ENCODE peak calls at places on chromosomes 7 and 10, in ten cellular contexts. A, T, P, Y, W, B, L, C, Q and H are unnamed samples.

GRCh38 chr10:102449321-102450123 is 1.8 kb downstream of the C10orf95 start:
- DNase-seq in Q (no peak), P (peak; percentile 69), Y (peak; percentile 91), B (peak; percentile 84), A (peak; percentile 78), L (peak; percentile 79), W (peak; percentile 91), T (peak; percentile 91), C (peak; percentile 80), H (peak; percentile 83)

GRCh38 chr7:108415821-108416536 is 40.3 kb downstream of the NRCAM start:
- DNase-seq in T (peak; percentile 37), C (no peak), Y (no peak), A (no peak), L (no peak), P (no peak), W (no peak), Q (no peak), B (no peak), H (no peak)

GRCh38 chr7:11650504-11650903 is 181.5 kb downstream of the THSD7A start:
- DNase-seq in Q (no peak), B (no peak), A (no peak), L (no peak), C (no peak), W (no peak), P (no peak), T (no peak), Y (no peak), H (no peak)

GRCh38 chr7:25900887-25901286 is 251.1 kb upstream of the NFE2L3 start:
- DNase-seq in P (no peak), W (no peak), B (no peak), L (no peak), Y (no peak), A (no peak), T (no peak), C (no peak), Q (no peak), H (no peak)

GRCh38 chr7:138666385-138666784 is 34.8 kb downstream of the SVOPL start:
- DNase-seq in L (no peak), B (no peak), Q (no peak), P (no peak), Y (no peak), A (no peak), T (peak; percentile 49), C (no peak), W (no peak), H (no peak)

GRCh38 chr7:41641006-41641714 is 61.7 kb downstream of the INHBA start:
- DNase-seq in B (no peak), Q (no peak), P (no peak), L (no peak), Y (no peak), T (no peak), W (no peak), A (no peak), C (no peak), H (no peak)

GRCh38 chr7:144817001-144817400 is 18.9 kb downstream of the TPK1 start:
- DNase-seq in B (no peak), Q (no peak), C (no peak), Y (no peak), P (no peak), W (no peak), T (no peak), L (no peak), A (no peak), H (no peak)

GRCh38 chr10:80472234-80473095 is 18.4 kb downstream of the TSPAN14 start:
- DNase-seq in T (no peak), C (no peak), W (no peak), A (no peak), Q (no peak), B (no peak), P (no peak), Y (no peak), L (no peak), H (no peak)

GRCh38 chr10:44071479-44071878 is 313.4 kb downstream of the CXCL12 start:
- DNase-seq in T (no peak), C (no peak), W (no peak), P (no peak), Q (no peak), A (no peak), Y (no peak), B (no peak), L (no peak), H (no peak)

GRCh38 chr7:83267141-83267631 is 104.5 kb upstream of the PCLO start:
- DNase-seq in C (no peak), W (no peak), T (peak; percentile 70), A (no peak), P (no peak), L (no peak), B (no peak), Y (no peak), Q (no peak), H (no peak)

GRCh38 chr10:115948415-115948814 is 324.6 kb downstream of the GFRA1 start:
- DNase-seq in C (no peak), P (no peak), T (peak; percentile 80), W (no peak), L (no peak), Y (no peak), A (no peak), B (no peak), Q (no peak), H (no peak)

GRCh38 chr10:67780759-67781538 is 57.0 kb downstream of the DNAJC12 start:
- DNase-seq in W (no peak), Y (no peak), T (no peak), A (no peak), L (no peak), C (no peak), Q (no peak), B (no peak), P (no peak), H (no peak)
- H3K27me3 ChIP-seq in W (no peaks in the 10 kb centered on the region), Y (no peaks in the 10 kb centered on the region), T (no peaks in the 10 kb centered on the region), A (no peaks in the 10 kb centered on the region), L (no peaks in the 10 kb centered on the region), C (no peaks in the 10 kb centered on the region), Q (no peaks in the 10 kb centered on the region), B (no peaks in the 10 kb centered on the region), P (no peaks in the 10 kb centered on the region), H (no peaks in the 10 kb centered on the region)

GRCh38 chr7:150407588-150408392 is 28.7 kb downstream of the ZNF775 start:
- DNase-seq in C (peak; percentile 55), W (no peak), Q (no peak), T (no peak), B (no peak), L (no peak), A (no peak), P (peak; percentile 30), Y (no peak), H (no peak)
- H3K27ac ChIP-seq in C (peak overlapping the region; percentile 94), W (peak overlapping the region; percentile 96), Q (no peak overlapping the region), T (no peak overlapping the region), B (peak overlapping the region; percentile 88), L (no peak overlapping the region), A (peak overlapping the region; percentile 98), P (no peak overlapping the region), Y (no peak overlapping the region), H (no peak overlapping the region)

GRCh38 chr10:26212511-26212910 is 4.1 kb upstream of the GAD2 start:
- DNase-seq in P (no peak), W (no peak), B (no peak), L (no peak), Y (no peak), A (no peak), Q (no peak), C (no peak), T (peak; percentile 8), H (no peak)
- H3K27me3 ChIP-seq in P (peaks cover 54% of the 10 kb centered on the region), W (no peaks in the 10 kb centered on the region), B (peaks cover 75% of the 10 kb centered on the region), L (peaks cover 2% of the 10 kb centered on the region), Y (peaks cover 57% of the 10 kb centered on the region), A (no peaks in the 10 kb centered on the region), Q (peaks cover 52% of the 10 kb centered on the region), C (peaks cover under 1% of the 10 kb centered on the region), T (peaks cover 74% of the 10 kb centered on the region), H (peaks cover 32% of the 10 kb centered on the region)

GRCh38 chr10:124628676-124629021 is 115.5 kb downstream of the FAM53B start:
- DNase-seq in B (no peak), A (no peak), Q (no peak), W (no peak), Y (no peak), P (no peak), C (no peak), T (no peak), L (no peak), H (no peak)
- H3K27ac ChIP-seq in B (no peak overlapping the region), A (peak overlapping the region; percentile 47), Q (peak overlapping the region; percentile 88), W (peak overlapping the region; percentile 82), Y (no peak overlapping the region), P (peak overlapping the region; percentile 70), C (no peak overlapping the region), T (no peak overlapping the region), L (no peak overlapping the region), H (no peak overlapping the region)